ENCODE peak calls at places on chromosomes 2 and 18, in seven cellular contexts. H, K, N, W, G, F and A are unnamed samples.

GRCh38 chr18:25326231-25327042 is 25.5 kb downstream of the ZNF521 start:
- DNase-seq in W (no peak), K (no peak), H (no peak), F (no peak), G (no peak), N (no peak), A (no peak)

GRCh38 chr2:201984800-201985525 is 48.7 kb upstream of the FZD7 start:
- DNase-seq in N (no peak), F (no peak), H (no peak), G (no peak), W (no peak), K (no peak), A (no peak)

GRCh38 chr2:67366832-67367412 is 30.2 kb upstream of the ETAA1 start:
- DNase-seq in F (no peak), N (no peak), W (no peak), G (no peak), K (no peak), H (no peak), A (no peak)

GRCh38 chr2:30709516-30709915 is 97.7 kb downstream of the CAPN13 start:
- DNase-seq in W (no peak), N (peak), K (no peak), G (no peak), F (no peak), H (no peak), A (no peak)

GRCh38 chr2:9238927-9239326 is 32.3 kb downstream of the ASAP2 start:
- DNase-seq in F (no peak), N (no peak), K (no peak), G (no peak), H (no peak), W (no peak), A (no peak)

GRCh38 chr2:71070294-71071025 is 2.0 kb downstream of the NAGK start:
- DNase-seq in H (no peak), W (no peak), K (peak), G (no peak), N (peak), F (peak), A (no peak)

GRCh38 chr2:170568511-170568910 is 146.6 kb upstream of the SP5 start:
- DNase-seq in N (no peak), F (no peak), G (no peak), H (no peak), W (no peak), K (no peak), A (no peak)

GRCh38 chr2:144233226-144234114 is 286.4 kb downstream of the ZEB2 start:
- DNase-seq in H (no peak), W (no peak), K (no peak), N (no peak), F (no peak), G (no peak), A (no peak)

GRCh38 chr2:197207608-197208007 is 103.0 kb downstream of the ANKRD44 start:
- DNase-seq in G (no peak), W (no peak), H (no peak), K (no peak), N (no peak), F (no peak), A (no peak)

GRCh38 chr2:12589802-12590320 is 126.9 kb upstream of the TRIB2 start:
- DNase-seq in N (no peak), G (no peak), F (no peak), W (no peak), H (no peak), K (no peak), A (no peak)